ENCODE peak calls at places on chromosomes 12 and 14, in nine cellular contexts. One of them, this sample, is unnamed.

GRCh38 chr14:71625175-71625574 is 307.1 kb upstream of the RGS6 start:
- DNase-seq in stomach: no peak
- DNase-seq in A549: no peak
- DNase-seq in mammary epithelial cell: no peak
- DNase-seq in neural progenitor cell: no peak
- DNase-seq in keratinocyte: no peak
- DNase-seq in brain microvascular endothelial cell: no peak
- DNase-seq in astrocyte: no peak
- DNase-seq in testis: no peak
- DNase-seq in this sample: no peak

GRCh38 chr12:96876966-96877365 is 30.1 kb upstream of the NEDD1 start:
- DNase-seq in keratinocyte: no peak
- DNase-seq in brain microvascular endothelial cell: peak; percentile 16
- DNase-seq in astrocyte: peak; percentile 42
- DNase-seq in testis: no peak
- DNase-seq in neural progenitor cell: no peak
- DNase-seq in mammary epithelial cell: peak; percentile 19
- DNase-seq in stomach: no peak
- DNase-seq in A549: no peak
- DNase-seq in this sample: peak; percentile 53

GRCh38 chr14:61485670-61486069 is 164.3 kb downstream of the PRKCH start:
- DNase-seq in testis: no peak
- DNase-seq in keratinocyte: no peak
- DNase-seq in mammary epithelial cell: no peak
- DNase-seq in stomach: no peak
- DNase-seq in A549: no peak
- DNase-seq in brain microvascular endothelial cell: no peak
- DNase-seq in astrocyte: no peak
- DNase-seq in neural progenitor cell: no peak
- DNase-seq in this sample: no peak

GRCh38 chr14:105136401-105137322 is 31.9 kb downstream of the JAG2 start:
- DNase-seq in testis: no peak
- DNase-seq in astrocyte: no peak
- DNase-seq in neural progenitor cell: no peak
- DNase-seq in keratinocyte: no peak
- DNase-seq in mammary epithelial cell: no peak
- DNase-seq in stomach: no peak
- DNase-seq in brain microvascular endothelial cell: no peak
- DNase-seq in A549: no peak
- DNase-seq in this sample: peak; percentile 62

GRCh38 chr12:72901685-72902084 is 629.5 kb downstream of the TRHDE start:
- DNase-seq in keratinocyte: no peak
- DNase-seq in stomach: no peak
- DNase-seq in mammary epithelial cell: no peak
- DNase-seq in astrocyte: no peak
- DNase-seq in A549: no peak
- DNase-seq in brain microvascular endothelial cell: no peak
- DNase-seq in testis: no peak
- DNase-seq in neural progenitor cell: no peak
- DNase-seq in this sample: no peak

GRCh38 chr12:117829108-117829507 is 139.7 kb downstream of the KSR2 start:
- DNase-seq in mammary epithelial cell: no peak
- DNase-seq in keratinocyte: no peak
- DNase-seq in testis: no peak
- DNase-seq in astrocyte: no peak
- DNase-seq in brain microvascular endothelial cell: no peak
- DNase-seq in A549: no peak
- DNase-seq in stomach: no peak
- DNase-seq in neural progenitor cell: no peak
- DNase-seq in this sample: no peak

GRCh38 chr12:102406033-102406584 is 74.3 kb downstream of the IGF1 start:
- DNase-seq in A549: no peak
- DNase-seq in neural progenitor cell: peak; percentile 42
- DNase-seq in mammary epithelial cell: peak; percentile 66
- DNase-seq in keratinocyte: no peak
- DNase-seq in brain microvascular endothelial cell: peak; percentile 1
- DNase-seq in testis: peak; percentile 63
- DNase-seq in astrocyte: peak; percentile 37
- DNase-seq in stomach: peak; percentile 45
- DNase-seq in this sample: no peak

GRCh38 chr12:24977711-24978110 is 28.8 kb upstream of the BCAT1 start:
- DNase-seq in A549: no peak
- DNase-seq in keratinocyte: no peak
- DNase-seq in astrocyte: peak; percentile 33
- DNase-seq in mammary epithelial cell: no peak
- DNase-seq in neural progenitor cell: no peak
- DNase-seq in testis: no peak
- DNase-seq in stomach: no peak
- DNase-seq in brain microvascular endothelial cell: peak; percentile 18
- DNase-seq in this sample: no peak

GRCh38 chr12:77133566-77133965 is 68.2 kb upstream of the E2F7 start:
- DNase-seq in astrocyte: peak; percentile 51
- DNase-seq in keratinocyte: no peak
- DNase-seq in brain microvascular endothelial cell: peak; percentile 61
- DNase-seq in testis: peak; percentile 52
- DNase-seq in mammary epithelial cell: peak; percentile 58
- DNase-seq in A549: peak; percentile 23
- DNase-seq in neural progenitor cell: peak; percentile 84
- DNase-seq in stomach: peak; percentile 34
- DNase-seq in this sample: no peak

GRCh38 chr12:132700212-132700913 is 10.3 kb upstream of the PGAM5 start:
- DNase-seq in brain microvascular endothelial cell: peak; percentile 56
- DNase-seq in astrocyte: peak; percentile 31
- DNase-seq in testis: no peak
- DNase-seq in keratinocyte: no peak
- DNase-seq in mammary epithelial cell: no peak
- DNase-seq in A549: peak; percentile 78
- DNase-seq in neural progenitor cell: no peak
- DNase-seq in stomach: no peak
- DNase-seq in this sample: peak; percentile 55

GRCh38 chr12:52487211-52487610 is 5.8 kb downstream of the KRT6A start:
- DNase-seq in testis: no peak
- DNase-seq in mammary epithelial cell: no peak
- DNase-seq in neural progenitor cell: no peak
- DNase-seq in A549: no peak
- DNase-seq in brain microvascular endothelial cell: no peak
- DNase-seq in stomach: no peak
- DNase-seq in astrocyte: no peak
- DNase-seq in keratinocyte: no peak
- DNase-seq in this sample: no peak

GRCh38 chr14:55399183-55399582 is 12.4 kb downstream of the ATG14 start:
- DNase-seq in mammary epithelial cell: no peak
- DNase-seq in testis: no peak
- DNase-seq in keratinocyte: no peak
- DNase-seq in A549: no peak
- DNase-seq in brain microvascular endothelial cell: no peak
- DNase-seq in stomach: no peak
- DNase-seq in astrocyte: no peak
- DNase-seq in neural progenitor cell: no peak
- DNase-seq in this sample: no peak

GRCh38 chr14:86462193-86462592 is 932.2 kb downstream of the FLRT2 start:
- DNase-seq in neural progenitor cell: peak; percentile 50
- DNase-seq in A549: peak; percentile 11
- DNase-seq in mammary epithelial cell: peak; percentile 26
- DNase-seq in keratinocyte: no peak
- DNase-seq in astrocyte: no peak
- DNase-seq in brain microvascular endothelial cell: peak; percentile 2
- DNase-seq in stomach: no peak
- DNase-seq in testis: peak; percentile 19
- DNase-seq in this sample: no peak

GRCh38 chr12:38905480-38906351 is at the start of gene CPNE8:
- DNase-seq in A549: peak; percentile 87
- DNase-seq in mammary epithelial cell: peak; percentile 76
- DNase-seq in keratinocyte: no peak
- DNase-seq in testis: peak; percentile 78
- DNase-seq in stomach: peak; percentile 61
- DNase-seq in neural progenitor cell: peak; percentile 75
- DNase-seq in astrocyte: peak; percentile 68
- DNase-seq in brain microvascular endothelial cell: peak; percentile 25
- DNase-seq in this sample: peak; percentile 95

GRCh38 chr12:93144109-93144508 is 215.0 kb upstream of the EEA1 start:
- DNase-seq in keratinocyte: no peak
- DNase-seq in A549: no peak
- DNase-seq in mammary epithelial cell: no peak
- DNase-seq in brain microvascular endothelial cell: no peak
- DNase-seq in testis: no peak
- DNase-seq in neural progenitor cell: no peak
- DNase-seq in stomach: no peak
- DNase-seq in astrocyte: no peak
- DNase-seq in this sample: no peak

GRCh38 chr12:52440821-52441319 is 6.7 kb upstream of the KRT75 start:
- DNase-seq in brain microvascular endothelial cell: peak; percentile 41
- DNase-seq in testis: no peak
- DNase-seq in astrocyte: peak; percentile 94
- DNase-seq in mammary epithelial cell: peak; percentile 92
- DNase-seq in neural progenitor cell: no peak
- DNase-seq in stomach: no peak
- DNase-seq in A549: peak; percentile 37
- DNase-seq in keratinocyte: no peak
- DNase-seq in this sample: peak; percentile 79

GRCh38 chr12:97921957-97922722 is 459.5 kb downstream of the RMST start:
- DNase-seq in neural progenitor cell: no peak
- DNase-seq in stomach: no peak
- DNase-seq in keratinocyte: no peak
- DNase-seq in testis: no peak
- DNase-seq in mammary epithelial cell: peak; percentile 93
- DNase-seq in astrocyte: peak; percentile 78
- DNase-seq in brain microvascular endothelial cell: peak; percentile 2
- DNase-seq in A549: no peak
- DNase-seq in this sample: peak; percentile 5

GRCh38 chr12:108190529-108190928 is 61.4 kb downstream of the WSCD2 start:
- DNase-seq in stomach: no peak
- DNase-seq in mammary epithelial cell: no peak
- DNase-seq in keratinocyte: no peak
- DNase-seq in astrocyte: no peak
- DNase-seq in A549: no peak
- DNase-seq in neural progenitor cell: no peak
- DNase-seq in testis: no peak
- DNase-seq in brain microvascular endothelial cell: no peak
- DNase-seq in this sample: no peak

GRCh38 chr12:105723066-105723465 is 392.6 kb downstream of the C12orf75 start:
- DNase-seq in A549: no peak
- DNase-seq in astrocyte: no peak
- DNase-seq in keratinocyte: no peak
- DNase-seq in stomach: no peak
- DNase-seq in mammary epithelial cell: no peak
- DNase-seq in neural progenitor cell: peak; percentile 23
- DNase-seq in testis: no peak
- DNase-seq in brain microvascular endothelial cell: no peak
- DNase-seq in this sample: no peak

GRCh38 chr12:105724651-105725050 is 394.2 kb downstream of the C12orf75 start:
- DNase-seq in brain microvascular endothelial cell: no peak
- DNase-seq in neural progenitor cell: no peak
- DNase-seq in keratinocyte: no peak
- DNase-seq in A549: no peak
- DNase-seq in astrocyte: peak; percentile 81
- DNase-seq in testis: no peak
- DNase-seq in mammary epithelial cell: no peak
- DNase-seq in stomach: no peak
- DNase-seq in this sample: no peak

GRCh38 chr12:105721915-105722314 is 391.4 kb downstream of the C12orf75 start:
- DNase-seq in A549: no peak
- DNase-seq in neural progenitor cell: no peak
- DNase-seq in stomach: no peak
- DNase-seq in keratinocyte: no peak
- DNase-seq in astrocyte: no peak
- DNase-seq in brain microvascular endothelial cell: no peak
- DNase-seq in testis: no peak
- DNase-seq in mammary epithelial cell: no peak
- DNase-seq in this sample: no peak

GRCh38 chr12:105723534-105723933 is 393.0 kb downstream of the C12orf75 start:
- DNase-seq in astrocyte: no peak
- DNase-seq in mammary epithelial cell: no peak
- DNase-seq in A549: no peak
- DNase-seq in testis: no peak
- DNase-seq in neural progenitor cell: no peak
- DNase-seq in keratinocyte: no peak
- DNase-seq in brain microvascular endothelial cell: no peak
- DNase-seq in stomach: no peak
- DNase-seq in this sample: no peak

GRCh38 chr12:105725054-105725453 is 394.6 kb downstream of the C12orf75 start:
- DNase-seq in stomach: no peak
- DNase-seq in testis: no peak
- DNase-seq in A549: no peak
- DNase-seq in brain microvascular endothelial cell: no peak
- DNase-seq in keratinocyte: no peak
- DNase-seq in mammary epithelial cell: no peak
- DNase-seq in neural progenitor cell: no peak
- DNase-seq in astrocyte: peak; percentile 90
- DNase-seq in this sample: no peak
- H3K27ac ChIP-seq in stomach: no peak overlapping the region
- H3K27ac ChIP-seq in testis: no peak overlapping the region
- H3K27ac ChIP-seq in A549: no peak overlapping the region
- H3K27ac ChIP-seq in brain microvascular endothelial cell: no peak overlapping the region
- H3K27ac ChIP-seq in keratinocyte: no peak overlapping the region
- H3K27ac ChIP-seq in mammary epithelial cell: no peak overlapping the region
- H3K27ac ChIP-seq in neural progenitor cell: no peak overlapping the region
- H3K27ac ChIP-seq in astrocyte: no peak overlapping the region
- H3K27ac ChIP-seq in this sample: no peak overlapping the region

GRCh38 chr14:73741386-73741875 is 27.2 kb upstream of the PNMA1 start:
- DNase-seq in brain microvascular endothelial cell: peak; percentile 55
- DNase-seq in neural progenitor cell: peak; percentile 60
- DNase-seq in mammary epithelial cell: peak; percentile 72
- DNase-seq in A549: peak; percentile 61
- DNase-seq in keratinocyte: no peak
- DNase-seq in testis: peak; percentile 56
- DNase-seq in astrocyte: peak; percentile 68
- DNase-seq in stomach: peak; percentile 79
- DNase-seq in this sample: peak; percentile 94
- TF ChIP-seq CTCF in brain microvascular endothelial cell: no peak
- TF ChIP-seq CTCF in neural progenitor cell: no peak
- TF ChIP-seq CTCF in mammary epithelial cell: no peak
- TF ChIP-seq CTCF in A549: no peak
- TF ChIP-seq CTCF in keratinocyte: no peak
- TF ChIP-seq CTCF in testis: no peak
- TF ChIP-seq CTCF in astrocyte: no peak
- TF ChIP-seq CTCF in stomach: no peak
- TF ChIP-seq CTCF in this sample: no peak

GRCh38 chr14:101743701-101744100 is 17.8 kb upstream of the PPP2R5C start:
- DNase-seq in A549: no peak
- DNase-seq in astrocyte: no peak
- DNase-seq in testis: no peak
- DNase-seq in stomach: no peak
- DNase-seq in neural progenitor cell: no peak
- DNase-seq in brain microvascular endothelial cell: no peak
- DNase-seq in mammary epithelial cell: no peak
- DNase-seq in keratinocyte: no peak
- DNase-seq in this sample: peak; percentile 54
- H3K27ac ChIP-seq in A549: no peak overlapping the region
- H3K27ac ChIP-seq in astrocyte: no peak overlapping the region
- H3K27ac ChIP-seq in testis: no peak overlapping the region
- H3K27ac ChIP-seq in stomach: no peak overlapping the region
- H3K27ac ChIP-seq in neural progenitor cell: no peak overlapping the region
- H3K27ac ChIP-seq in brain microvascular endothelial cell: no peak overlapping the region
- H3K27ac ChIP-seq in mammary epithelial cell: no peak overlapping the region
- H3K27ac ChIP-seq in keratinocyte: no peak overlapping the region
- H3K27ac ChIP-seq in this sample: no peak overlapping the region

GRCh38 chr12:32440120-32440865 is 40.9 kb downstream of the FGD4 start:
- DNase-seq in astrocyte: no peak
- DNase-seq in keratinocyte: peak; percentile 65
- DNase-seq in neural progenitor cell: no peak
- DNase-seq in stomach: peak; percentile 40
- DNase-seq in A549: no peak
- DNase-seq in testis: no peak
- DNase-seq in mammary epithelial cell: peak; percentile 91
- DNase-seq in brain microvascular endothelial cell: no peak
- DNase-seq in this sample: no peak
- TF ChIP-seq CTCF in astrocyte: no peak
- TF ChIP-seq CTCF in keratinocyte: peak; percentile 37
- TF ChIP-seq CTCF in neural progenitor cell: peak; percentile 10
- TF ChIP-seq CTCF in stomach: no peak
- TF ChIP-seq CTCF in A549: no peak
- TF ChIP-seq CTCF in testis: no peak
- TF ChIP-seq CTCF in mammary epithelial cell: peak; percentile 32
- TF ChIP-seq CTCF in brain microvascular endothelial cell: no peak
- TF ChIP-seq CTCF in this sample: no peak

This sample was measured in osteoblast.